ENCODE peak calls at places on chromosomes 7 and 10, in seven cellular contexts. Z, X, M, N, G, Y and Q are unnamed samples.

GRCh38 chr10:60031664-60032063 is 125.3 kb upstream of the CCDC6 start:
- DNase-seq in Y (no peak), X (peak), Z (peak), N (no peak), G (peak), M (no peak), Q (no peak)

GRCh38 chr10:103548581-103549348 is 55.3 kb downstream of the NEURL1 start:
- DNase-seq in X (no peak), Y (peak), N (no peak), M (no peak), Z (no peak), G (no peak), Q (no peak)

GRCh38 chr10:87761892-87762291 is 56.1 kb downstream of the ATAD1 start:
- DNase-seq in G (peak), N (no peak), X (peak), Y (no peak), Z (peak), M (peak), Q (no peak)

GRCh38 chr7:16651391-16652254 is 5.6 kb downstream of the BZW2 start:
- DNase-seq in M (no peak), Z (no peak), X (no peak), N (no peak), G (no peak), Y (no peak), Q (no peak)

GRCh38 chr10:49408437-49409306 is 12.8 kb upstream of the DRGX start:
- DNase-seq in M (no peak), N (peak), X (no peak), Z (peak), G (peak), Y (peak), Q (no peak)

GRCh38 chr10:128854965-128855364 is 612.1 kb upstream of the MGMT start:
- DNase-seq in G (no peak), Z (peak), N (peak), X (no peak), M (no peak), Y (no peak), Q (peak)

GRCh38 chr10:110525349-110526260 is 27.9 kb downstream of the DUSP5 start:
- DNase-seq in Z (no peak), N (no peak), X (peak), Y (no peak), G (no peak), M (peak), Q (no peak)

GRCh38 chr7:112869111-112869774 is 79.0 kb upstream of the TMEM168 start:
- DNase-seq in M (peak), G (peak), Z (peak), N (peak), Y (peak), X (peak), Q (peak)

GRCh38 chr10:77408259-77408658 is 229.3 kb downstream of the KCNMA1 start:
- DNase-seq in N (no peak), G (no peak), Z (no peak), M (no peak), Y (no peak), X (no peak), Q (no peak)

GRCh38 chr10:71545001-71545400 is 148.3 kb downstream of the CDH23 start:
- DNase-seq in Y (no peak), Z (no peak), G (no peak), X (no peak), M (no peak), N (no peak), Q (no peak)

GRCh38 chr10:88616250-88616977 is 29.9 kb downstream of the LIPJ start:
- DNase-seq in N (no peak), Z (no peak), G (no peak), M (no peak), X (no peak), Y (no peak), Q (no peak)

GRCh38 chr7:153503093-153503492 is 549.1 kb upstream of the DPP6 start:
- DNase-seq in M (no peak), N (no peak), Z (no peak), X (no peak), G (peak), Y (no peak), Q (no peak)

DNA sequence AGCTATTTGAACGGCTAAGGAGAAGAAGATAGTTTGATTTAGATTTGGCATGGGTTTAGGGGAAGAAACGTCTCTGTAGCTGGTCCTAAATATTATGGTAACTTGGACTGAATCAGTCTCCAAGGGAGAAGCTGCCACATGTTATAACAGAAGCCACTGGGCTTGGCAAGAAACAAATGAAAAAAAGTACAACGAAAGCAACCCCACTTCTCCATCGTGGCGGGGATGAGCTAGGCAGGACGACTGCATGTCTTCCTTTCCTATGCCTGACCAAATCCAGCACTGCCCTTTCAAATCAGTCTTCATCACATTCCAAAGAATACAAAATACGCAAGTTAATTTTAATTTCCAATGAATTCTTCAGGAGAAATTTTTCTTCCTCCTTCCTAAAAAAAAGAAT is 196.7 kb upstream of the KLF14 start:
- DNase-seq in Z (no peak), X (no peak), Y (no peak), G (no peak), M (no peak), N (no peak), Q (no peak)
- H2BK120ac ChIP-seq in Z (no peak), X (no peak), Y (no peak), G (no peak), M (no peak), N (no peak), Q (no peak)

GRCh38 chr10:132659206-132660091 is 121.9 kb downstream of the INPP5A start:
- DNase-seq in G (no peak), M (no peak), Y (no peak), X (no peak), N (no peak), Z (no peak), Q (no peak)
- H2BK120ac ChIP-seq in G (no peak), M (no peak), Y (no peak), X (no peak), N (no peak), Z (no peak), Q (no peak)

GRCh38 chr7:47967708-47968107 is 11.7 kb downstream of the HUS1 start:
- DNase-seq in N (no peak), X (no peak), Z (no peak), G (no peak), M (peak), Y (no peak), Q (no peak)
- H2BK120ac ChIP-seq in N (no peak), X (no peak), Z (no peak), G (no peak), M (no peak), Y (no peak), Q (no peak)

DNA sequence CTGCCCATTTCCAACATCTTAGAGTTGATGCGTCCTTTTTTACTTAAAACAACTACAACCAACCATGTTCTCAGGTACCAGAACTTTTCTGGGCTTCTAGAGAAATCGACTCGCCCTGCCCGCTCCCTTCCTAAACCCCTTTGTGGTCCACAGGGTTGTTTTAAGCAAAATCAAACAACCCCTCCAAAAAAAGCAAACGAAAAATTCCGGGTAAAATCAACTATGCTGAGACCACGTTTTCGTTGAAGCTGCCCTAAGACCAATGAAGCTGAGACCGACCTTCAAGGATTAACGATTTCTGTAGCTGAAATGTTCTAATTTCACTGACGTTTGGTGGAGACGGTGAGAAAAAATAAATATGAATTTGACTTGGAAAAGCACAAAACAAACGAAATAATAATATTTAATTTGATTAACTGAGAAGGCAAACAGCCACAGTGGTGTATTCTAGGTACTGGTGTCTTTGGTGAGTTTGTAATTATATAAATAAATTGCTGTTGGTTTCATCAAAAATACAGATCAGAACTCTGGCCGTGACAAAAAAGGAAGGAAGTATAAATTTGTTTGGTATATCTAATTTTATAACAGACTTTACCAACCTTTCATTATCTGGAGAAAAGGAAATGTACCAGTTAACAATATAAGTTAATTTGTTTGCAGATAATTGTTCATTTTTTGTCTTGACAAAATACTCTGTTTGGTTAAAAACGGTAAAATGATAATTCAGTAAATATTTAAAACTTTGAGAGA is 4.7 kb upstream of the IGF2BP3 start:
- DNase-seq in N (no peak), Z (no peak), X (no peak), G (no peak), M (no peak), Y (no peak), Q (no peak)
- H2BK120ac ChIP-seq in N (no peak), Z (peak), X (peak), G (peak), M (peak), Y (peak), Q (no peak)

DNA sequence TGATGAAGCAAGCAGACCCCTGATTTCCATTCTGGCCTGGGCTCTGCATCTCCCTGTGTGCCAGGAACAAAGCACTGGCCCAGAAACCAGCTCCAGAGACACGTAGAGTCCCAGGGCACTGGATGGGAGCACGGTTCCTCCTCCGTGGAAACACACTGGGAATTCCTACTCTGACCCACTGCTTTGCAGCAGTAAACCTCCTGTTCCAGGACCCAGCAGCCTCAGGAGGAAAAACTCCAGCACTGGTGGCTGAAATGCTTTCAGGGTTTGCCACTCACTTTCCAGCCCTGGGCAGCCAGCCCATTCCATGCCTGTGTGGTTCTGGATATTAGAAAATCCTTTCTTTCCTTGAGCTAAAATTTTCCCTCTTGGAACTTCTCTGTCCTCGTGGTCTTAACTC is 58.1 kb downstream of the FAM171A1 start:
- DNase-seq in Z (no peak), Y (no peak), M (no peak), G (no peak), X (peak), N (no peak), Q (no peak)
- H2BK120ac ChIP-seq in Z (no peak), Y (no peak), M (no peak), G (no peak), X (no peak), N (no peak), Q (no peak)

GRCh38 chr7:56009695-56010094 is 41.5 kb downstream of the PSPH start:
- DNase-seq in Z (no peak), Y (no peak), M (no peak), N (no peak), X (no peak), G (no peak), Q (no peak)
- H2BK120ac ChIP-seq in Z (no peak), Y (no peak), M (no peak), N (no peak), X (no peak), G (no peak), Q (no peak)